ENCODE peak calls at places on chromosomes 12 and 14, in nine cellular contexts. One of them, this sample, is unnamed.

GRCh38 chr12:131260970-131261369 is 307.3 kb downstream of the ADGRD1 start:
- DNase-seq in left cardiac atrium: no peak
- DNase-seq in GM10248: no peak
- DNase-seq in B cell: no peak
- DNase-seq in central memory CD8-positive, alpha-beta T cell: no peak
- DNase-seq in aorta: no peak
- DNase-seq in NCI-H774: no peak
- DNase-seq in T-helper 1 cell: no peak
- DNase-seq in EL: no peak
- DNase-seq in this sample: no peak

GRCh38 chr12:55822228-55822627 is 4.4 kb downstream of the ORMDL2 start:
- DNase-seq in aorta: no peak
- DNase-seq in NCI-H774: no peak
- DNase-seq in EL: no peak
- DNase-seq in B cell: no peak
- DNase-seq in GM10248: no peak
- DNase-seq in left cardiac atrium: no peak
- DNase-seq in T-helper 1 cell: no peak
- DNase-seq in central memory CD8-positive, alpha-beta T cell: no peak
- DNase-seq in this sample: no peak

GRCh38 chr14:92633724-92634123 is 114.7 kb downstream of the LGMN start:
- DNase-seq in central memory CD8-positive, alpha-beta T cell: no peak
- DNase-seq in NCI-H774: no peak
- DNase-seq in T-helper 1 cell: no peak
- DNase-seq in GM10248: no peak
- DNase-seq in aorta: no peak
- DNase-seq in left cardiac atrium: no peak
- DNase-seq in B cell: no peak
- DNase-seq in EL: no peak
- DNase-seq in this sample: no peak

GRCh38 chr12:51357374-51358047 is 11.0 kb upstream of the CELA1 start:
- DNase-seq in GM10248: no peak
- DNase-seq in central memory CD8-positive, alpha-beta T cell: no peak
- DNase-seq in aorta: no peak
- DNase-seq in left cardiac atrium: no peak
- DNase-seq in B cell: peak; percentile 80
- DNase-seq in T-helper 1 cell: no peak
- DNase-seq in EL: no peak
- DNase-seq in NCI-H774: no peak
- DNase-seq in this sample: no peak

GRCh38 chr12:31710021-31710818 is 18.6 kb downstream of the AMN1 start:
- DNase-seq in NCI-H774: no peak
- DNase-seq in aorta: no peak
- DNase-seq in GM10248: no peak
- DNase-seq in T-helper 1 cell: no peak
- DNase-seq in left cardiac atrium: no peak
- DNase-seq in central memory CD8-positive, alpha-beta T cell: no peak
- DNase-seq in EL: no peak
- DNase-seq in B cell: no peak
- DNase-seq in this sample: no peak

GRCh38 chr12:120413901-120414695 is 23.8 kb upstream of the COX6A1 start:
- DNase-seq in EL: no peak
- DNase-seq in GM10248: no peak
- DNase-seq in left cardiac atrium: no peak
- DNase-seq in NCI-H774: peak; percentile 34
- DNase-seq in aorta: no peak
- DNase-seq in T-helper 1 cell: no peak
- DNase-seq in central memory CD8-positive, alpha-beta T cell: no peak
- DNase-seq in B cell: no peak
- DNase-seq in this sample: no peak

GRCh38 chr14:57388072-57388471 is 2.3 kb upstream of the NAA30 start:
- DNase-seq in aorta: no peak
- DNase-seq in NCI-H774: no peak
- DNase-seq in left cardiac atrium: no peak
- DNase-seq in EL: no peak
- DNase-seq in GM10248: no peak
- DNase-seq in central memory CD8-positive, alpha-beta T cell: no peak
- DNase-seq in T-helper 1 cell: no peak
- DNase-seq in B cell: no peak
- DNase-seq in this sample: no peak

GRCh38 chr12:26153421-26154154 is 28.8 kb upstream of the BHLHE41 start:
- DNase-seq in aorta: no peak
- DNase-seq in B cell: no peak
- DNase-seq in central memory CD8-positive, alpha-beta T cell: no peak
- DNase-seq in left cardiac atrium: no peak
- DNase-seq in T-helper 1 cell: no peak
- DNase-seq in EL: peak; percentile 96
- DNase-seq in NCI-H774: no peak
- DNase-seq in GM10248: no peak
- DNase-seq in this sample: no peak

GRCh38 chr12:125143491-125143890 is 78.3 kb downstream of the AACS start:
- DNase-seq in left cardiac atrium: peak; percentile 67
- DNase-seq in T-helper 1 cell: no peak
- DNase-seq in GM10248: no peak
- DNase-seq in NCI-H774: no peak
- DNase-seq in EL: peak; percentile 30
- DNase-seq in B cell: no peak
- DNase-seq in aorta: peak; percentile 64
- DNase-seq in central memory CD8-positive, alpha-beta T cell: no peak
- DNase-seq in this sample: no peak

GRCh38 chr12:56118688-56119045 is 601 bp downstream of the ZC3H10 start:
- DNase-seq in left cardiac atrium: no peak
- DNase-seq in central memory CD8-positive, alpha-beta T cell: no peak
- DNase-seq in aorta: no peak
- DNase-seq in T-helper 1 cell: no peak
- DNase-seq in NCI-H774: no peak
- DNase-seq in EL: no peak
- DNase-seq in B cell: no peak
- DNase-seq in GM10248: peak; percentile 34
- DNase-seq in this sample: no peak

GRCh38 chr12:130183585-130184370 is 21.5 kb downstream of the FZD10 start:
- DNase-seq in central memory CD8-positive, alpha-beta T cell: no peak
- DNase-seq in NCI-H774: no peak
- DNase-seq in aorta: no peak
- DNase-seq in B cell: no peak
- DNase-seq in EL: no peak
- DNase-seq in T-helper 1 cell: no peak
- DNase-seq in left cardiac atrium: no peak
- DNase-seq in GM10248: no peak
- DNase-seq in this sample: no peak

GRCh38 chr12:53659609-53660008 is 16.3 kb downstream of the ATP5MC2 start:
- DNase-seq in B cell: no peak
- DNase-seq in central memory CD8-positive, alpha-beta T cell: no peak
- DNase-seq in GM10248: no peak
- DNase-seq in NCI-H774: no peak
- DNase-seq in EL: no peak
- DNase-seq in T-helper 1 cell: no peak
- DNase-seq in left cardiac atrium: no peak
- DNase-seq in aorta: no peak
- DNase-seq in this sample: peak; percentile 44

GRCh38 chr12:123062682-123063426 is 82.4 kb downstream of the ARL6IP4 start:
- DNase-seq in B cell: peak; percentile 24
- DNase-seq in aorta: peak; percentile 71
- DNase-seq in GM10248: no peak
- DNase-seq in EL: peak; percentile 89
- DNase-seq in T-helper 1 cell: no peak
- DNase-seq in central memory CD8-positive, alpha-beta T cell: no peak
- DNase-seq in left cardiac atrium: no peak
- DNase-seq in NCI-H774: no peak
- DNase-seq in this sample: peak; percentile 0

GRCh38 chr14:20782280-20782890 is 1.3 kb downstream of the RNASE6 start:
- DNase-seq in T-helper 1 cell: no peak
- DNase-seq in left cardiac atrium: no peak
- DNase-seq in central memory CD8-positive, alpha-beta T cell: no peak
- DNase-seq in GM10248: no peak
- DNase-seq in EL: no peak
- DNase-seq in NCI-H774: no peak
- DNase-seq in aorta: no peak
- DNase-seq in B cell: peak; percentile 39
- DNase-seq in this sample: no peak

GRCh38 chr14:61326847-61327246 is 5.5 kb downstream of the PRKCH start:
- DNase-seq in left cardiac atrium: peak; percentile 89
- DNase-seq in B cell: no peak
- DNase-seq in aorta: peak; percentile 64
- DNase-seq in NCI-H774: no peak
- DNase-seq in T-helper 1 cell: no peak
- DNase-seq in GM10248: no peak
- DNase-seq in EL: no peak
- DNase-seq in central memory CD8-positive, alpha-beta T cell: no peak
- DNase-seq in this sample: peak; percentile 16

GRCh38 chr14:72565917-72566316 is 328.0 kb downstream of the DPF3 start:
- DNase-seq in NCI-H774: no peak
- DNase-seq in GM10248: no peak
- DNase-seq in aorta: no peak
- DNase-seq in central memory CD8-positive, alpha-beta T cell: no peak
- DNase-seq in B cell: no peak
- DNase-seq in left cardiac atrium: no peak
- DNase-seq in EL: no peak
- DNase-seq in T-helper 1 cell: no peak
- DNase-seq in this sample: no peak

GRCh38 chr12:104638218-104638617 is 181.5 kb downstream of the CHST11 start:
- DNase-seq in left cardiac atrium: no peak
- DNase-seq in aorta: no peak
- DNase-seq in GM10248: no peak
- DNase-seq in B cell: no peak
- DNase-seq in T-helper 1 cell: no peak
- DNase-seq in EL: no peak
- DNase-seq in central memory CD8-positive, alpha-beta T cell: no peak
- DNase-seq in NCI-H774: no peak
- DNase-seq in this sample: no peak

GRCh38 chr14:59455411-59455810 is 9.8 kb downstream of the GPR135 start:
- DNase-seq in aorta: no peak
- DNase-seq in GM10248: no peak
- DNase-seq in NCI-H774: no peak
- DNase-seq in left cardiac atrium: no peak
- DNase-seq in B cell: no peak
- DNase-seq in EL: peak; percentile 32
- DNase-seq in central memory CD8-positive, alpha-beta T cell: no peak
- DNase-seq in T-helper 1 cell: no peak
- DNase-seq in this sample: no peak

GRCh38 chr14:24094839-24095195 is 706 bp downstream of the PCK2 start:
- DNase-seq in aorta: no peak
- DNase-seq in B cell: peak; percentile 33
- DNase-seq in NCI-H774: no peak
- DNase-seq in left cardiac atrium: no peak
- DNase-seq in GM10248: no peak
- DNase-seq in EL: no peak
- DNase-seq in central memory CD8-positive, alpha-beta T cell: no peak
- DNase-seq in T-helper 1 cell: no peak
- DNase-seq in this sample: no peak

GRCh38 chr12:6080149-6081045 is 44.1 kb downstream of the VWF start:
- DNase-seq in left cardiac atrium: no peak
- DNase-seq in EL: no peak
- DNase-seq in GM10248: no peak
- DNase-seq in T-helper 1 cell: no peak
- DNase-seq in NCI-H774: no peak
- DNase-seq in central memory CD8-positive, alpha-beta T cell: no peak
- DNase-seq in aorta: no peak
- DNase-seq in B cell: no peak
- DNase-seq in this sample: no peak

GRCh38 chr12:114777052-114777451 is 93.1 kb upstream of the TBX3 start:
- DNase-seq in GM10248: no peak
- DNase-seq in T-helper 1 cell: no peak
- DNase-seq in central memory CD8-positive, alpha-beta T cell: no peak
- DNase-seq in EL: peak; percentile 71
- DNase-seq in NCI-H774: no peak
- DNase-seq in B cell: no peak
- DNase-seq in left cardiac atrium: no peak
- DNase-seq in aorta: no peak
- DNase-seq in this sample: no peak

GRCh38 chr14:27315947-27316346 is 718.1 kb upstream of the NOVA1 start:
- DNase-seq in T-helper 1 cell: no peak
- DNase-seq in B cell: no peak
- DNase-seq in GM10248: no peak
- DNase-seq in aorta: no peak
- DNase-seq in left cardiac atrium: no peak
- DNase-seq in central memory CD8-positive, alpha-beta T cell: no peak
- DNase-seq in NCI-H774: no peak
- DNase-seq in EL: no peak
- DNase-seq in this sample: no peak

GRCh38 chr12:2113501-2113912 is 60.7 kb downstream of the CACNA1C start:
- DNase-seq in EL: no peak
- DNase-seq in NCI-H774: no peak
- DNase-seq in GM10248: no peak
- DNase-seq in T-helper 1 cell: no peak
- DNase-seq in aorta: peak; percentile 43
- DNase-seq in B cell: no peak
- DNase-seq in central memory CD8-positive, alpha-beta T cell: no peak
- DNase-seq in left cardiac atrium: peak; percentile 63
- DNase-seq in this sample: peak; percentile 71

GRCh38 chr12:120959111-120959878 is 19.0 kb upstream of the HNF1A start:
- DNase-seq in B cell: no peak
- DNase-seq in T-helper 1 cell: no peak
- DNase-seq in aorta: no peak
- DNase-seq in GM10248: no peak
- DNase-seq in left cardiac atrium: no peak
- DNase-seq in central memory CD8-positive, alpha-beta T cell: no peak
- DNase-seq in NCI-H774: no peak
- DNase-seq in EL: no peak
- DNase-seq in this sample: no peak

GRCh38 chr12:132043770-132044467 is 94.2 kb downstream of the EP400 start:
- DNase-seq in T-helper 1 cell: no peak
- DNase-seq in GM10248: no peak
- DNase-seq in left cardiac atrium: no peak
- DNase-seq in EL: no peak
- DNase-seq in aorta: no peak
- DNase-seq in B cell: no peak
- DNase-seq in NCI-H774: no peak
- DNase-seq in central memory CD8-positive, alpha-beta T cell: no peak
- DNase-seq in this sample: no peak

GRCh38 chr14:97246648-97247047 is 449.5 kb downstream of the VRK1 start:
- DNase-seq in T-helper 1 cell: no peak
- DNase-seq in EL: no peak
- DNase-seq in B cell: no peak
- DNase-seq in aorta: no peak
- DNase-seq in GM10248: no peak
- DNase-seq in NCI-H774: no peak
- DNase-seq in central memory CD8-positive, alpha-beta T cell: no peak
- DNase-seq in left cardiac atrium: no peak
- DNase-seq in this sample: no peak

GRCh38 chr12:42284876-42285275 is 41.0 kb downstream of the ZCRB1 start:
- DNase-seq in T-helper 1 cell: no peak
- DNase-seq in EL: no peak
- DNase-seq in left cardiac atrium: no peak
- DNase-seq in aorta: no peak
- DNase-seq in NCI-H774: no peak
- DNase-seq in GM10248: no peak
- DNase-seq in central memory CD8-positive, alpha-beta T cell: no peak
- DNase-seq in B cell: no peak
- DNase-seq in this sample: no peak

GRCh38 chr14:59688224-59689170 is 111.9 kb upstream of the CCDC175 start:
- DNase-seq in T-helper 1 cell: no peak
- DNase-seq in GM10248: peak; percentile 34
- DNase-seq in left cardiac atrium: peak; percentile 24
- DNase-seq in aorta: peak; percentile 75
- DNase-seq in NCI-H774: peak; percentile 17
- DNase-seq in central memory CD8-positive, alpha-beta T cell: no peak
- DNase-seq in B cell: peak; percentile 12
- DNase-seq in EL: peak; percentile 57
- DNase-seq in this sample: peak; percentile 28

GRCh38 chr12:112992541-112993398 is 14.5 kb downstream of the OAS2 start:
- DNase-seq in aorta: no peak
- DNase-seq in EL: peak; percentile 79
- DNase-seq in T-helper 1 cell: no peak
- DNase-seq in left cardiac atrium: peak; percentile 45
- DNase-seq in GM10248: peak; percentile 67
- DNase-seq in central memory CD8-positive, alpha-beta T cell: peak; percentile 17
- DNase-seq in NCI-H774: peak; percentile 58
- DNase-seq in B cell: peak; percentile 60
- DNase-seq in this sample: peak; percentile 6

GRCh38 chr14:23633160-23633701 is 2.9 kb upstream of the DHRS2 start:
- DNase-seq in left cardiac atrium: no peak
- DNase-seq in T-helper 1 cell: no peak
- DNase-seq in NCI-H774: no peak
- DNase-seq in EL: no peak
- DNase-seq in aorta: no peak
- DNase-seq in GM10248: peak; percentile 12
- DNase-seq in central memory CD8-positive, alpha-beta T cell: no peak
- DNase-seq in B cell: no peak
- DNase-seq in this sample: no peak

GRCh38 chr12:10941916-10942607 is 3.0 kb upstream of the TAS2R14 start:
- DNase-seq in NCI-H774: no peak
- DNase-seq in T-helper 1 cell: no peak
- DNase-seq in GM10248: no peak
- DNase-seq in aorta: no peak
- DNase-seq in left cardiac atrium: no peak
- DNase-seq in central memory CD8-positive, alpha-beta T cell: no peak
- DNase-seq in EL: no peak
- DNase-seq in B cell: no peak
- DNase-seq in this sample: no peak

This sample was measured in NCI-H446 treated with DMSO at 0.1 percent for 48 hours.